ENCODE peak calls at places on chromosomes 7 and 10, in six cellular contexts. One of them, this sample, is unnamed.

GRCh38 chr10:1402016-1402820 is 335.1 kb downstream of the ADARB2 start:
- DNase-seq in D721Med: no peak
- DNase-seq in IMR-90: no peak
- DNase-seq in RWPE1: no peak
- DNase-seq in endothelial cell: peak; percentile 1
- DNase-seq in SK-N-SH: peak; percentile 73
- DNase-seq in this sample: no peak

GRCh38 chr10:4686644-4686996 is 139.4 kb upstream of the AKR1E2 start:
- DNase-seq in D721Med: no peak
- DNase-seq in IMR-90: peak; percentile 91
- DNase-seq in RWPE1: peak; percentile 88
- DNase-seq in endothelial cell: no peak
- DNase-seq in SK-N-SH: no peak
- DNase-seq in this sample: no peak

GRCh38 chr7:157926521-157927167 is 589.8 kb downstream of the DNAJB6 start:
- DNase-seq in D721Med: no peak
- DNase-seq in IMR-90: no peak
- DNase-seq in RWPE1: no peak
- DNase-seq in endothelial cell: no peak
- DNase-seq in SK-N-SH: no peak
- DNase-seq in this sample: peak; percentile 36

GRCh38 chr10:78196964-78197363 is 163.3 kb downstream of the RPS24 start:
- DNase-seq in D721Med: no peak
- DNase-seq in IMR-90: peak; percentile 96
- DNase-seq in RWPE1: peak; percentile 77
- DNase-seq in endothelial cell: no peak
- DNase-seq in SK-N-SH: no peak
- DNase-seq in this sample: no peak

GRCh38 chr10:80664071-80664680 is 126.5 kb downstream of the SH2D4B start:
- DNase-seq in D721Med: peak; percentile 49
- DNase-seq in IMR-90: peak; percentile 33
- DNase-seq in RWPE1: peak; percentile 50
- DNase-seq in endothelial cell: peak; percentile 95
- DNase-seq in SK-N-SH: peak; percentile 71
- DNase-seq in this sample: peak; percentile 78

GRCh38 chr10:73413108-73413527 is 740 bp downstream of the ANXA7 start:
- DNase-seq in D721Med: no peak
- DNase-seq in IMR-90: no peak
- DNase-seq in RWPE1: peak; percentile 48
- DNase-seq in endothelial cell: peak; percentile 26
- DNase-seq in SK-N-SH: peak; percentile 48
- DNase-seq in this sample: no peak

GRCh38 chr10:56596257-56596656 is 235.2 kb upstream of the ZWINT start:
- DNase-seq in D721Med: no peak
- DNase-seq in IMR-90: no peak
- DNase-seq in RWPE1: no peak
- DNase-seq in endothelial cell: no peak
- DNase-seq in SK-N-SH: no peak
- DNase-seq in this sample: no peak

GRCh38 chr10:98418596-98419265 is 3.7 kb upstream of the PYROXD2 start:
- DNase-seq in D721Med: no peak
- DNase-seq in IMR-90: no peak
- DNase-seq in RWPE1: no peak
- DNase-seq in endothelial cell: no peak
- DNase-seq in SK-N-SH: no peak
- DNase-seq in this sample: no peak

GRCh38 chr7:93119191-93119905 is 1.6 kb upstream of the SAMD9 start:
- DNase-seq in D721Med: no peak
- DNase-seq in IMR-90: peak; percentile 4
- DNase-seq in RWPE1: no peak
- DNase-seq in endothelial cell: no peak
- DNase-seq in SK-N-SH: no peak
- DNase-seq in this sample: no peak

GRCh38 chr7:81690251-81690650 is 79.6 kb downstream of the HGF start:
- DNase-seq in D721Med: no peak
- DNase-seq in IMR-90: no peak
- DNase-seq in RWPE1: no peak
- DNase-seq in endothelial cell: no peak
- DNase-seq in SK-N-SH: no peak
- DNase-seq in this sample: no peak

GRCh38 chr7:1920266-1920681 is 250.2 kb downstream of the ELFN1 start:
- DNase-seq in D721Med: no peak
- DNase-seq in IMR-90: no peak
- DNase-seq in RWPE1: no peak
- DNase-seq in endothelial cell: no peak
- DNase-seq in SK-N-SH: no peak
- DNase-seq in this sample: peak; percentile 72

GRCh38 chr7:7104314-7104698 is 78.0 kb upstream of the C1GALT1 start:
- DNase-seq in D721Med: no peak
- DNase-seq in IMR-90: no peak
- DNase-seq in RWPE1: no peak
- DNase-seq in endothelial cell: no peak
- DNase-seq in SK-N-SH: no peak
- DNase-seq in this sample: no peak

GRCh38 chr7:50640779-50641178 is 75.6 kb upstream of the DDC start:
- DNase-seq in D721Med: no peak
- DNase-seq in IMR-90: no peak
- DNase-seq in RWPE1: no peak
- DNase-seq in endothelial cell: no peak
- DNase-seq in SK-N-SH: no peak
- DNase-seq in this sample: no peak

GRCh38 chr10:17200885-17201164 is 647 bp downstream of the TRDMT1 start:
- DNase-seq in D721Med: no peak
- DNase-seq in IMR-90: peak; percentile 49
- DNase-seq in RWPE1: peak; percentile 8
- DNase-seq in endothelial cell: no peak
- DNase-seq in SK-N-SH: no peak
- DNase-seq in this sample: no peak

GRCh38 chr7:42138691-42139090 is 98.3 kb downstream of the GLI3 start:
- DNase-seq in D721Med: no peak
- DNase-seq in IMR-90: no peak
- DNase-seq in RWPE1: no peak
- DNase-seq in endothelial cell: no peak
- DNase-seq in SK-N-SH: no peak
- DNase-seq in this sample: no peak

GRCh38 chr10:105834261-105835059 is 1193.4 kb downstream of the SORCS3 start:
- DNase-seq in D721Med: no peak
- DNase-seq in IMR-90: no peak
- DNase-seq in RWPE1: no peak
- DNase-seq in endothelial cell: no peak
- DNase-seq in SK-N-SH: no peak
- DNase-seq in this sample: no peak

GRCh38 chr7:125934539-125934938 is 1004.9 kb upstream of the POT1 start:
- DNase-seq in D721Med: no peak
- DNase-seq in IMR-90: no peak
- DNase-seq in RWPE1: no peak
- DNase-seq in endothelial cell: no peak
- DNase-seq in SK-N-SH: no peak
- DNase-seq in this sample: no peak

GRCh38 chr7:22300839-22301238 is 56.1 kb downstream of the RAPGEF5 start:
- DNase-seq in D721Med: no peak
- DNase-seq in IMR-90: no peak
- DNase-seq in RWPE1: no peak
- DNase-seq in endothelial cell: no peak
- DNase-seq in SK-N-SH: no peak
- DNase-seq in this sample: no peak

GRCh38 chr7:22296265-22296566 is 60.7 kb downstream of the RAPGEF5 start:
- DNase-seq in D721Med: no peak
- DNase-seq in IMR-90: no peak
- DNase-seq in RWPE1: no peak
- DNase-seq in endothelial cell: no peak
- DNase-seq in SK-N-SH: no peak
- DNase-seq in this sample: no peak

GRCh38 chr7:22292519-22292918 is 64.4 kb downstream of the RAPGEF5 start:
- DNase-seq in D721Med: no peak
- DNase-seq in IMR-90: no peak
- DNase-seq in RWPE1: no peak
- DNase-seq in endothelial cell: no peak
- DNase-seq in SK-N-SH: no peak
- DNase-seq in this sample: no peak

GRCh38 chr7:22295402-22296264 is 61.3 kb downstream of the RAPGEF5 start:
- DNase-seq in D721Med: no peak
- DNase-seq in IMR-90: no peak
- DNase-seq in RWPE1: no peak
- DNase-seq in endothelial cell: no peak
- DNase-seq in SK-N-SH: no peak
- DNase-seq in this sample: no peak

DNA sequence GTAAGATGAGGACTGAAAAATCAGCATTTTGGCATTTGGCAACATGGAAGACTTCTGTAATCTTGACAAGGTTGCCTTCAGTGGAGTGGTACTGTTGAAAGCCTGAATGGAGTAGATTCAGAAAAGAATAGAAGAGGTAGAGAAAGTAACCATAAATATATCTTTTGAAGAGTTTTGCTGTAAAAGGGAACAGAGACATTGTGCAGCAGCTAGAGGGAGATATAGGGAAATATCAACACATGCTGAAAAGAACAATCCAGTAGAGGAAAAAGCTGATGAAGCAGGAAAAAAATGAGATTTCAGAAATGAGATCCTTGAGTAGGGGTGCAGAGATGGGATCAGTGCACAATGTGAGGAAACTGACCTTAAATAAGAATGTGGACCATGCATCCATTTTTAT is 60.0 kb downstream of the RAPGEF5 start:
- DNase-seq in D721Med: no peak
- DNase-seq in IMR-90: no peak
- DNase-seq in RWPE1: no peak
- DNase-seq in endothelial cell: no peak
- DNase-seq in SK-N-SH: no peak
- DNase-seq in this sample: no peak
- TF ChIP-seq CTCF in D721Med: no peak
- TF ChIP-seq CTCF in IMR-90: peak; percentile 19
- TF ChIP-seq CTCF in RWPE1: no peak
- TF ChIP-seq CTCF in endothelial cell: no peak
- TF ChIP-seq CTCF in SK-N-SH: peak; percentile 50
- TF ChIP-seq CTCF in this sample: no peak

GRCh38 chr10:103699611-103700435 is 155.6 kb downstream of the SH3PXD2A start:
- DNase-seq in D721Med: peak; percentile 63
- DNase-seq in IMR-90: no peak
- DNase-seq in RWPE1: no peak
- DNase-seq in endothelial cell: no peak
- DNase-seq in SK-N-SH: peak; percentile 38
- DNase-seq in this sample: no peak
- TF ChIP-seq CTCF in D721Med: no peak
- TF ChIP-seq CTCF in IMR-90: peak; percentile 4
- TF ChIP-seq CTCF in RWPE1: no peak
- TF ChIP-seq CTCF in endothelial cell: no peak
- TF ChIP-seq CTCF in SK-N-SH: peak; percentile 18
- TF ChIP-seq CTCF in this sample: no peak

GRCh38 chr7:117873056-117873932 is at the start of gene CTTNBP2:
- DNase-seq in D721Med: no peak
- DNase-seq in IMR-90: peak; percentile 59
- DNase-seq in RWPE1: peak; percentile 15
- DNase-seq in endothelial cell: peak; percentile 67
- DNase-seq in SK-N-SH: peak; percentile 75
- DNase-seq in this sample: peak; percentile 86
- TF ChIP-seq CTCF in D721Med: no peak
- TF ChIP-seq CTCF in IMR-90: peak; percentile 11
- TF ChIP-seq CTCF in RWPE1: no peak
- TF ChIP-seq CTCF in endothelial cell: no peak
- TF ChIP-seq CTCF in SK-N-SH: no peak
- TF ChIP-seq CTCF in this sample: no peak

GRCh38 chr7:14309432-14309831 is 320.0 kb upstream of the ETV1 start:
- DNase-seq in D721Med: no peak
- DNase-seq in IMR-90: no peak
- DNase-seq in RWPE1: no peak
- DNase-seq in endothelial cell: no peak
- DNase-seq in SK-N-SH: no peak
- DNase-seq in this sample: no peak

GRCh38 chr7:14303536-14303935 is 314.1 kb upstream of the ETV1 start:
- DNase-seq in D721Med: no peak
- DNase-seq in IMR-90: no peak
- DNase-seq in RWPE1: no peak
- DNase-seq in endothelial cell: no peak
- DNase-seq in SK-N-SH: no peak
- DNase-seq in this sample: no peak

DNA sequence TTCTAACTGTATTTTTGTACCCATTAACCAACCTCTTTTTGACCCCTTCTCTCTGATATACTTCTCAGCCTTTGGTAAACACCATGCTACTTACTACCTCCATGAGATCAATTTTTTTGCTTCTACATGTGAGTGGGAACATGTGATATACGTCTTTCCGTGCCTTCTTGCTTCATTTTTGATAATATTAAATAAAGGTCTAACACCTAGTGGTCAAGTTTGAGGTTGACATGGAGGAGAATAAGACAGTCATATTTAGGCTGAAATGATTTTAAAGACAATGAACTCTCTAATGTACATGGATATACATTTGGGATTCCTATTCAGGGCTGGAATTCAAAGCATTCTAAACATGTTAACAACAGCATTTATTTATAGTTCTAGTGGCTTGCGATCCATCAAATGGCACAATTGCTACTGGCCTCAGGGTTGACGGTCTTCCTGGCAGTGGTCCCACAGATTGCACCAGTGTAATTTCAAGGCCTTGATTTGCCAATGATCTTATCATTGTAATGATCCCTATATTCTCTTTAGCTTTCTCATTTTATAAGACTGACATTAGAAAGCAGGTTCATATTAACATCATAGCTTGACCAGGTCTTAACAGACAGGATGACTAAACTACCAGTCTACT is 315.9 kb upstream of the ETV1 start:
- DNase-seq in D721Med: no peak
- DNase-seq in IMR-90: no peak
- DNase-seq in RWPE1: no peak
- DNase-seq in endothelial cell: no peak
- DNase-seq in SK-N-SH: no peak
- DNase-seq in this sample: no peak
- TF ChIP-seq CTCF in D721Med: no peak
- TF ChIP-seq CTCF in IMR-90: no peak
- TF ChIP-seq CTCF in RWPE1: no peak
- TF ChIP-seq CTCF in endothelial cell: peak; percentile 58
- TF ChIP-seq CTCF in SK-N-SH: peak; percentile 39
- TF ChIP-seq CTCF in this sample: no peak

This sample was measured in kidney.